ENCODE peak calls at places on chromosomes 11 and 22, in seven cellular contexts. M is A549, Y is breast epithelium, V is stomach, H is body of pancreas, U is transverse colon, F is gastrocnemius medialis. Z is an unnamed sample.

GRCh38 chr11:76253416-76253815 is 47.1 kb upstream of the WNT11 start:
- DNase-seq in M (no peak), V (no peak), U (no peak), Y (no peak), F (no peak), H (no peak), Z (no peak)

GRCh38 chr22:50015451-50016307 is 3.1 kb upstream of the IL17REL start:
- DNase-seq in F (peak; percentile 5), U (peak; percentile 5), V (no peak), Y (no peak), M (no peak), H (no peak), Z (no peak)

GRCh38 chr11:19559746-19560145 is 152.9 kb upstream of the NAV2 start:
- DNase-seq in H (no peak), V (no peak), M (no peak), U (no peak), F (no peak), Y (no peak), Z (no peak)

GRCh38 chr11:19276859-19277808 is 36.4 kb upstream of the E2F8 start:
- DNase-seq in V (peak; percentile 40), H (no peak), M (peak; percentile 67), Y (no peak), F (no peak), U (peak; percentile 75), Z (no peak)

GRCh38 chr11:17528181-17528691 is 16.0 kb downstream of the USH1C start:
- DNase-seq in U (peak; percentile 52), M (peak; percentile 42), Y (no peak), H (peak; percentile 49), F (no peak), V (peak; percentile 63), Z (peak; percentile 57)

GRCh38 chr11:24196733-24197132 is 300.1 kb upstream of the LUZP2 start:
- DNase-seq in V (no peak), U (no peak), F (no peak), H (no peak), M (no peak), Y (no peak), Z (no peak)

GRCh38 chr11:126060651-126061220 is 1.9 kb downstream of the CDON start:
- DNase-seq in Y (no peak), U (no peak), V (no peak), F (no peak), H (no peak), M (peak; percentile 22), Z (no peak)

GRCh38 chr11:37786214-37786755 is 1188.2 kb upstream of the RAG2 start:
- DNase-seq in H (no peak), Y (no peak), F (no peak), V (no peak), U (no peak), M (no peak), Z (no peak)

DNA sequence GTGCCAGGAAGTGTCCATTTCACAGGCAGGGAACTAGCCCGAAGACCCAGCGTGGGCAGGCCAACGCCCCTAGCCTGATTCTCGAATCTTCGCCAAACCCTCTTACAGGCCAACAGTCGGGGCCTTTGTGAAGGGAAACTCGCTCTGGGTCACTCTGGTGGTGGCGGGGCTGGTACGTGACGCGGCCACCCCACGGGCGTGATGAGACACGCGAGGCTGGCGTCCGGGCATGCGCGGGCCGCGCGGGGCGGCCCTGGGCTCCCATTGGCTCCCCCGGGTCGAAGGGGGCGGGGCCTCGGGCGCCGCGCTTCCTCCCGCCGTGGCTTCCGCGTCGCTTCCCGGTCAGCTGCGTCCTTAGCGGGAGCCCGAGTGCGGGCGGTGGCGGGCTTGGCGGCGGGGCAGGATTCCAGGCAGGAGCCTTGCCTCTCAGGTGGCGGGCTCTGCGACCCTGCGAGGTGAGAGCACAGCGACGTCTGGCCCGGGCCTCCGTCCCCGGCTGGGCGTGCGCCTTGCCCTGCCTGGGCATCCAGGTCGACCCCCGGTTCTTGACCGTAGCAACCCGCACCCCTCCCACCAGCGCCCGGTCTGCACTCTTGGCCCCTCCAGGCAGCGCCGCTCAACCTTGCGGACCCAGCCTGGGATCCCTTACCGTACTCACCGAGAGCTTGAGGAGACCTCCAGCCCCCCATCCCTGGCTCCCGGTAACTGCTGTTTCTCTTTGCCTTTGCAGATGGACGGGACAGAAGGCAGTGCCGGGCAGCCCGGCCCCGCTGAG is at the start of gene FRMD8:
- DNase-seq in H (peak; percentile 93), M (peak; percentile 70), Y (peak; percentile 93), V (peak; percentile 95), F (peak; percentile 92), U (peak; percentile 95), Z (peak; percentile 93)
- TF ChIP-seq POLR2A in H (peak; percentile 94), M (peak; percentile 75), Y (peak; percentile 15), V (no peak), F (peak; percentile 96), U (peak; percentile 94), Z (peak; percentile 88)

GRCh38 chr11:66262696-66263095 is 5.7 kb upstream of the RAB1B start:
- DNase-seq in F (no peak), H (no peak), U (no peak), V (no peak), M (no peak), Y (no peak), Z (no peak)
- TF ChIP-seq POLR2A in F (no peak), H (no peak), U (no peak), V (no peak), M (no peak), Y (no peak), Z (peak; percentile 5)

GRCh38 chr11:122367809-122368231 is 251.8 kb upstream of the BLID start:
- DNase-seq in F (no peak), V (no peak), U (no peak), Y (no peak), M (peak; percentile 36), H (peak; percentile 56), Z (no peak)
- TF ChIP-seq POLR2A in F (no peak), V (no peak), U (no peak), Y (no peak), M (no peak), H (no peak), Z (no peak)

DNA sequence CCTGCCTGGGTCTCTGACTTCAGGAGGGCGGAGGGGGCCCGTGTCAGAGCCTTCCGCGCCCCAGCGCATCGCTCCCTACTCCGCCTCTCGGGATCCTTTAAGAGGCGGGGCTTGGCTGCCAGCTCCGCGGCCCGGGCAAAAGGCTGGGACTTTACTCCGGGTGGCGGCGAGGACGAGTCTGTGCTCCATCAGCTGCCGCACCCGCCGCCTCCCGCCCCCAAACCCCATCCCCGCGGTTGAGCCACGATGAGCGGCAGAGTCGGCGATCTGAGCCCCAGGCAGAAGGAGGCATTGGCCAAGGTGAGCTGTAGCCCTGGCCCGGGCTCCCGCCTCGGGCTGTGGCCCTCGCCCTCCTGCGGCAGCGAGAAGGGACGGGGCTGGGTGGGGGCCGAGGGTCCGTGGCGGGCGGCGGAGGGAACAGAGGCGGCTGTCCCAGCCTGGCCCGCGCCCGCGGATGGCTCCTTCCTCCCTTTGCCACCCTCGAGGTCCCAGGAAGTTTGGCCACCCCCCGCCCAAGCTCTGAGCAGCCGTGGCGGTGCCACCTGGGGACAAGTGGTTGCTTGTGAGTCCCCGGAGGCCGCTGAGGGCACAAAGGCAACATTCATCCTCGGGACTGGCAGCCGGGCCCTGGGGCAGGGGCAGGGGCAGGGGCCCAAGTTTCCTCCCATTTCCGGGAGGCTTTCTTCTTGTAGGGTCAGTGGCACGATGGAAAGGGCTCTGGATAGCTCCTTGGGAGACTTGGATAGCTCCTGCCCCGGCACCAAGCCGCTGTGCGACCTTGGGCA is at the start of gene SEC14L2:
- DNase-seq in H (peak; percentile 62), M (peak; percentile 33), F (peak; percentile 41), Y (peak; percentile 72), V (peak; percentile 79), U (peak; percentile 78), Z (peak; percentile 76)
- TF ChIP-seq POLR2A in H (peak; percentile 56), M (peak; percentile 38), F (no peak), Y (peak; percentile 18), V (no peak), U (peak; percentile 16), Z (peak; percentile 79)

DNA sequence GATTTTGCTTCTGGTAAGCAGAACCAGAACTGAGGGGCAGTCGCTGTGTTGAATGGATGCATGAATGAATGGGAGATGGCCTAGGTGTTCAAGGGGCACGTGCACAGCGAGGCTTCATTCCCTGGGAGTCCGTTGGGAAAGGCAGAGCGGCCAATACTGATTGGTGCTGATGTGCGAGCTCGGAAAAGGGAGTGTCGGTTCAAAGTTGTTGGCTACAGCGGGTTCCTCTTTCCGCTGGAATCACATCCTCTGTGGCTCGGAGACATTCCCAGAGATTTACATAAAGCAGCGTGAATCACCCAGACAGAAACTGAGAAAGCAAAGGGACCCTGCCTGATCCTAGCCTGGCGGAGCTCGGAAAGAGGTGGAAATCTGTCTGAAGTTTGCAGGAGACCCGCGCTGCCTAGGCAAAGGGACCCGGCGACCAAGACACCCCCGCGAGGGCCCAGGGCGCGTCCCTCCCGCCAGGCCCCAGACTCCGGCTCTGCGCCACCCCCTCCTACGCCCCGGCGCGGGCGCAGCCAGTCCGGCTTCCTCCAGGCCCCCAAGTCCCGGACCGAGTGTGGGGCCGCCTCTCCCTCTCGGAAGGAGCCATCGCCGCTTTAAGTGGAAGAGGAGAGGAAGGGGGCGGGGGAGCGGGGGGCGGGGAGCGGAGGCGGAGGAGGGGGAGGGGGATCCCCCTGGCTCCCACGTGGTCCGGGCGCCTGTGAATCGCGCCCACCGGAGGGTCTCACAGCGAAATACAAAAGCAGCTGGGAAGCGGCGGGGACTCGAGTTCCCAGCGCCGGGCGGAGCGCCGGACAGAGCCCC is at the start of gene FJX1:
- DNase-seq in M (peak; percentile 83), Y (peak; percentile 39), F (peak; percentile 12), H (peak; percentile 51), V (no peak), U (peak; percentile 17), Z (peak; percentile 32)
- TF ChIP-seq POLR2A in M (peak; percentile 19), Y (no peak), F (no peak), H (peak; percentile 21), V (no peak), U (no peak), Z (no peak)

DNA sequence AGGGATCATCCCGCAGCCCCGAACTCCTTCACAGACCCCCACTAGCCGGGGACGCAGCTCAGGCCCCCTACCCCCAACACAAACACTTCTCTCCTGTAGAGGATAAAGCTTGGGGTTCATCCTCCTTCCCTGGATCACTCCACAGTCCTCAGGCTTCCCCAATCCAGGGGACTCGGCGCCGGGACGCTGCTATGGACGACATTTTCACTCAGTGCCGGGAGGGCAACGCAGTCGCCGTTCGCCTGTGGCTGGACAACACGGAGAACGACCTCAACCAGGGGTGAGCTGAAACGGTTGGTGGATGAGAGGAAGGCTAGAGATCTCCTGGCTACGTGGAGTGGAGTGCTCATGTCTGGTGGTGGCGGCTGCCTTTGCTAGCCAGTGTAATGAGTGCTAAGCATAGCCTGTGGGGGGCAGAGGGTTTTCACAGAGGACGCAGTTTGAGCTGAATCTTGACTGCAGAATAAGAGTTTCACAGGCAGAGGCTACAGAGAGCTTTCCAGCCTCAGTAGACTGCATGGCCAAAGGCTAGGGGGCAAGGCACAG is 580 bp downstream of the ILK start:
- DNase-seq in M (peak; percentile 37), H (peak; percentile 67), Y (no peak), F (no peak), V (peak; percentile 45), U (peak; percentile 57), Z (peak; percentile 70)
- TF ChIP-seq POLR2A in M (no peak), H (peak; percentile 58), Y (no peak), F (no peak), V (no peak), U (peak; percentile 32), Z (no peak)

GRCh38 chr11:73288873-73289707 is 17.0 kb downstream of the P2RY6 start:
- DNase-seq in U (peak; percentile 77), H (peak; percentile 69), F (peak; percentile 64), Y (peak; percentile 48), M (peak; percentile 86), V (peak; percentile 65), Z (peak; percentile 46)
- TF ChIP-seq POLR2A in U (no peak), H (no peak), F (no peak), Y (no peak), M (no peak), V (no peak), Z (no peak)

GRCh38 chr11:8691601-8692000 is 9.0 kb downstream of the RPL27A start:
- DNase-seq in M (no peak), U (no peak), Y (peak; percentile 7), H (no peak), F (no peak), V (no peak), Z (no peak)
- TF ChIP-seq POLR2A in M (no peak), U (no peak), Y (no peak), H (no peak), F (no peak), V (no peak), Z (no peak)